ENCODE peak calls at places on chromosomes 3 and 15, in six cellular contexts. A is activated gamma-delta T cell treated with Interleukin-2 at 50 U/mL for 16 hours; N is hepatic stellate cell; B is T-helper 1 cell; H is stimulated activated CD4-positive, alpha-beta T cell treated with anti-CD3 and anti-CD28 coated beads, Interleukin-15, amount 100 ng/mL, for 1 hour; S is germinal center. O is an unnamed sample.

GRCh38 chr3:11136871-11137626 is 17.2 kb upstream of the HRH1 start:
- DNase-seq in A (no peak), B (no peak), S (peak), N (peak), H (no peak), O (no peak)

GRCh38 chr3:115436767-115437301 is 186.5 kb upstream of the GAP43 start:
- DNase-seq in H (no peak), N (peak), S (no peak), B (no peak), A (no peak), O (no peak)

GRCh38 chr3:102488316-102488715 is 53.5 kb downstream of the ZPLD1 start:
- DNase-seq in S (no peak), N (no peak), A (no peak), H (no peak), B (no peak), O (no peak)

GRCh38 chr15:81335631-81336030 is 11.7 kb upstream of the STARD5 start:
- DNase-seq in N (no peak), S (no peak), H (no peak), A (no peak), B (no peak), O (no peak)

GRCh38 chr3:143002083-143002712 is 828 bp downstream of the U2SURP start:
- DNase-seq in B (no peak), N (no peak), S (peak), H (no peak), A (no peak), O (peak)

GRCh38 chr3:141308588-141309218 is 59.6 kb upstream of the ZBTB38 start:
- DNase-seq in N (peak), S (no peak), B (no peak), A (no peak), H (no peak), O (no peak)

GRCh38 chr3:143443851-143444331 is 324.3 kb downstream of the CHST2 start:
- DNase-seq in A (no peak), B (no peak), S (no peak), H (no peak), N (peak), O (no peak)

GRCh38 chr3:47414666-47415587 is 34.1 kb downstream of the PTPN23 start:
- DNase-seq in N (peak), S (peak), A (no peak), H (no peak), B (no peak), O (no peak)

GRCh38 chr3:126487151-126487771 is 11.6 kb upstream of the ZXDC start:
- DNase-seq in S (no peak), B (no peak), A (no peak), H (no peak), N (no peak), O (no peak)

GRCh38 chr15:98681061-98681460 is 32.7 kb downstream of the IGF1R start:
- DNase-seq in N (no peak), A (no peak), S (no peak), B (no peak), H (no peak), O (no peak)

GRCh38 chr3:126704494-126705214 is 614 bp downstream of the CHCHD6 start:
- DNase-seq in S (no peak), N (no peak), H (no peak), B (no peak), A (no peak), O (no peak)

GRCh38 chr15:28107111-28107893 is 8.2 kb upstream of the OCA2 start:
- DNase-seq in S (no peak), B (no peak), N (peak), H (no peak), A (no peak), O (no peak)

GRCh38 chr3:194100856-194101390 is 35.0 kb upstream of the HES1 start:
- DNase-seq in A (no peak), S (no peak), B (no peak), N (no peak), H (no peak), O (no peak)

GRCh38 chr15:32701863-32702262 is 15.9 kb upstream of the GREM1 start:
- DNase-seq in N (no peak), A (no peak), S (no peak), B (no peak), H (no peak), O (no peak)

GRCh38 chr15:28094732-28095521 is 4.2 kb downstream of the OCA2 start:
- DNase-seq in N (no peak), A (no peak), B (peak), H (no peak), S (peak), O (peak)

GRCh38 chr15:94887406-94887805 is 656.0 kb downstream of the MCTP2 start:
- DNase-seq in B (no peak), H (no peak), S (no peak), N (no peak), A (no peak), O (no peak)

GRCh38 chr3:160929595-160929994 is 173.6 kb downstream of the PPM1L start:
- DNase-seq in B (no peak), A (no peak), N (peak), H (no peak), S (no peak), O (no peak)

GRCh38 chr15:82135645-82136044 is 89.8 kb upstream of the MEX3B start:
- DNase-seq in H (no peak), S (no peak), A (no peak), B (no peak), N (no peak), O (no peak)

GRCh38 chr15:34039506-34040123 is 611 bp upstream of the AVEN start:
- DNase-seq in N (no peak), A (no peak), S (no peak), B (no peak), H (no peak), O (no peak)

GRCh38 chr3:166304509-166305063 is 467.4 kb upstream of the BCHE start:
- DNase-seq in H (no peak), N (no peak), A (no peak), B (no peak), S (no peak), O (no peak)

GRCh38 chr15:101479851-101480612 is 9.5 kb downstream of the PCSK6 start:
- DNase-seq in A (no peak), H (no peak), S (no peak), B (no peak), N (no peak), O (no peak)

GRCh38 chr3:155497930-155498647 is 204.6 kb upstream of the STRIT1 start:
- DNase-seq in S (no peak), B (no peak), H (no peak), N (peak), A (no peak), O (no peak)

GRCh38 chr3:158486200-158486599 is 84.8 kb upstream of the MLF1 start:
- DNase-seq in H (no peak), S (no peak), B (no peak), N (no peak), A (no peak), O (no peak)

GRCh38 chr3:66822059-66823009 is 175.8 kb upstream of the KBTBD8 start:
- DNase-seq in B (peak), S (peak), H (peak), N (peak), A (peak), O (peak)

GRCh38 chr3:163043074-163043473 is 1546.5 kb downstream of the OTOL1 start:
- DNase-seq in B (no peak), H (no peak), A (no peak), S (no peak), N (no peak), O (no peak)

GRCh38 chr15:66780172-66780972 is 78.3 kb downstream of the SMAD6 start:
- DNase-seq in S (no peak), A (no peak), N (peak), B (no peak), H (no peak), O (no peak)

GRCh38 chr3:151949706-151950105 is 76.3 kb downstream of the SUCNR1 start:
- DNase-seq in H (no peak), B (no peak), N (no peak), A (no peak), S (no peak), O (no peak)

GRCh38 chr3:155702745-155703581 is 41.9 kb downstream of the PLCH1 start:
- DNase-seq in S (no peak), B (no peak), H (no peak), N (no peak), A (no peak), O (no peak)

GRCh38 chr3:153980252-153980590 is 141.0 kb upstream of the ARHGEF26 start:
- DNase-seq in A (no peak), S (no peak), H (no peak), B (no peak), N (no peak), O (no peak)

GRCh38 chr3:150926328-150926727 is 21.1 kb upstream of the MINDY4B start:
- DNase-seq in N (no peak), H (no peak), A (no peak), S (no peak), B (no peak), O (no peak)